ENCODE peak calls at places on chromosomes 7 and 10, in seven cellular contexts. F, H, Z, T, B, C and V are unnamed samples.

GRCh38 chr10:17429490-17429889 is 24.9 kb downstream of the ST8SIA6 start:
- DNase-seq in F (no peak), H (no peak), Z (no peak), T (no peak), B (no peak), C (no peak), V (no peak)

GRCh38 chr10:14259696-14260595 is 70.8 kb downstream of the FRMD4A start:
- DNase-seq in F (no peak), H (peak), Z (no peak), T (no peak), B (no peak), C (no peak), V (no peak)

GRCh38 chr10:124701881-124702656 is 42.1 kb downstream of the FAM53B start:
- DNase-seq in F (no peak), H (no peak), Z (peak), T (no peak), B (no peak), C (peak), V (no peak)

GRCh38 chr10:85791846-85792532 is 574.6 kb downstream of the GRID1 start:
- DNase-seq in F (no peak), H (no peak), Z (no peak), T (no peak), B (no peak), C (peak), V (no peak)

GRCh38 chr10:17049195-17049594 is 80.4 kb downstream of the CUBN start:
- DNase-seq in F (no peak), H (no peak), Z (no peak), T (no peak), B (no peak), C (no peak), V (no peak)

GRCh38 chr7:111424768-111425167 is 137.5 kb downstream of the IMMP2L start:
- DNase-seq in F (no peak), H (no peak), Z (no peak), T (no peak), B (no peak), C (no peak), V (no peak)

GRCh38 chr10:88800152-88801125 is 2.1 kb upstream of the LIPM start:
- DNase-seq in F (peak), H (no peak), Z (no peak), T (no peak), B (no peak), C (no peak), V (no peak)

GRCh38 chr7:83629117-83629880 is 19.6 kb downstream of the SEMA3E start:
- DNase-seq in F (no peak), H (no peak), Z (no peak), T (no peak), B (no peak), C (no peak), V (no peak)

GRCh38 chr10:120873741-120874140 is 22.6 kb downstream of the WDR11 start:
- DNase-seq in F (no peak), H (no peak), Z (no peak), T (no peak), B (no peak), C (no peak), V (no peak)

GRCh38 chr7:51459809-51460208 is 143.2 kb upstream of the COBL start:
- DNase-seq in F (no peak), H (no peak), Z (no peak), T (no peak), B (no peak), C (no peak), V (no peak)

GRCh38 chr7:69934475-69934903 is 336.2 kb downstream of the AUTS2 start:
- DNase-seq in F (peak), H (no peak), Z (no peak), T (no peak), B (no peak), C (peak), V (no peak)

GRCh38 chr10:31262672-31263071 is 56.3 kb upstream of the ZEB1 start:
- DNase-seq in F (no peak), H (no peak), Z (no peak), T (no peak), B (no peak), C (no peak), V (no peak)

GRCh38 chr7:42766810-42767423 is 145.0 kb downstream of the C7orf25 start:
- DNase-seq in F (no peak), H (no peak), Z (no peak), T (no peak), B (no peak), C (no peak), V (no peak)

GRCh38 chr10:405648-406047 is 270.4 kb downstream of the ZMYND11 start:
- DNase-seq in F (no peak), H (no peak), Z (no peak), T (no peak), B (no peak), C (no peak), V (no peak)

GRCh38 chr7:4633012-4633411 is 49.1 kb upstream of the FOXK1 start:
- DNase-seq in F (peak), H (no peak), Z (no peak), T (no peak), B (no peak), C (no peak), V (no peak)

GRCh38 chr10:65294329-65294728 is 1631.5 kb upstream of the LRRTM3 start:
- DNase-seq in F (no peak), H (no peak), Z (no peak), T (no peak), B (no peak), C (no peak), V (no peak)

GRCh38 chr10:76442113-76442512 is 1010.7 kb downstream of the LRMDA start:
- DNase-seq in F (no peak), H (no peak), Z (no peak), T (no peak), B (no peak), C (no peak), V (no peak)

GRCh38 chr7:140685407-140686087 is 11.0 kb upstream of the NDUFB2 start:
- DNase-seq in F (no peak), H (peak), Z (peak), T (no peak), B (no peak), C (no peak), V (no peak)

GRCh38 chr7:90570373-90570959 is 25.7 kb upstream of the CDK14 start:
- DNase-seq in F (no peak), H (no peak), Z (no peak), T (no peak), B (no peak), C (no peak), V (no peak)

GRCh38 chr10:106716375-106716774 is 448.1 kb downstream of the SORCS1 start:
- DNase-seq in F (no peak), H (no peak), Z (no peak), T (no peak), B (no peak), C (no peak), V (no peak)

GRCh38 chr10:44864042-44864436 is 47.1 kb upstream of the TMEM72 start:
- DNase-seq in F (peak), H (peak), Z (no peak), T (no peak), B (no peak), C (peak), V (no peak)